ENCODE peak calls at places on chromosomes 7 and 10, in ten cellular contexts. S, Z, U, Y, K, T, N, W, L and F are unnamed samples.

GRCh38 chr7:39421251-39421650 is 145.0 kb upstream of the YAE1 start:
- DNase-seq in S (no peak), Z (no peak), U (no peak), Y (no peak), K (no peak), T (no peak), N (no peak), W (no peak), L (no peak), F (no peak)

GRCh38 chr10:125151824-125152634 is 8.3 kb downstream of the CTBP2 start:
- DNase-seq in S (peak; percentile 80), Z (no peak), U (peak; percentile 54), Y (peak; percentile 73), K (peak; percentile 40), T (no peak), N (no peak), W (no peak), L (no peak), F (no peak)

GRCh38 chr7:150322833-150323681 is at the start of the genes ACTR3C and LRRC61:
- DNase-seq in S (peak; percentile 85), Z (peak; percentile 73), U (peak; percentile 78), Y (peak; percentile 81), K (no peak), T (peak; percentile 70), N (no peak), W (peak; percentile 86), L (peak; percentile 93), F (peak; percentile 84)

GRCh38 chr7:29955799-29956476 is 33.7 kb downstream of the SCRN1 start:
- DNase-seq in S (peak; percentile 62), Z (no peak), U (no peak), Y (no peak), K (no peak), T (no peak), N (no peak), W (no peak), L (peak; percentile 61), F (peak; percentile 48)

GRCh38 chr7:105792488-105793370 is 83.7 kb downstream of the ATXN7L1 start:
- DNase-seq in S (no peak), Z (no peak), U (no peak), Y (no peak), K (no peak), T (no peak), N (no peak), W (no peak), L (no peak), F (no peak)

GRCh38 chr7:30697716-30698460 is 15.6 kb upstream of the CRHR2 start:
- DNase-seq in S (no peak), Z (no peak), U (no peak), Y (no peak), K (no peak), T (no peak), N (no peak), W (no peak), L (no peak), F (no peak)

GRCh38 chr10:110311357-110311949 is 6.7 kb upstream of the SMNDC1 start:
- DNase-seq in S (peak; percentile 72), Z (peak; percentile 86), U (peak; percentile 52), Y (peak; percentile 36), K (peak; percentile 66), T (peak; percentile 79), N (no peak), W (peak; percentile 72), L (peak; percentile 69), F (peak; percentile 44)

GRCh38 chr10:132707776-132708171 is 78.2 kb downstream of the NKX6-2 start:
- DNase-seq in S (peak; percentile 42), Z (no peak), U (no peak), Y (no peak), K (no peak), T (no peak), N (no peak), W (no peak), L (no peak), F (no peak)

GRCh38 chr10:22682237-22683192 is 31.9 kb downstream of the PIP4K2A start:
- DNase-seq in S (peak; percentile 80), Z (no peak), U (no peak), Y (no peak), K (no peak), T (peak; percentile 18), N (no peak), W (peak; percentile 83), L (peak; percentile 73), F (no peak)

GRCh38 chr7:968205-968754 is 7.1 kb downstream of the COX19 start:
- DNase-seq in S (no peak), Z (no peak), U (no peak), Y (no peak), K (no peak), T (no peak), N (no peak), W (no peak), L (no peak), F (no peak)

GRCh38 chr10:132627736-132628512 is 90.3 kb downstream of the INPP5A start:
- DNase-seq in S (peak; percentile 50), Z (no peak), U (no peak), Y (peak; percentile 36), K (peak; percentile 33), T (peak; percentile 56), N (peak; percentile 33), W (no peak), L (no peak), F (peak; percentile 55)

GRCh38 chr10:114541081-114541833 is 116.8 kb downstream of the ABLIM1 start:
- DNase-seq in S (peak; percentile 85), Z (no peak), U (no peak), Y (no peak), K (no peak), T (no peak), N (peak; percentile 19), W (no peak), L (peak; percentile 42), F (no peak)

GRCh38 chr10:103473261-103473671 is 5.8 kb downstream of the CALHM3 start:
- DNase-seq in S (no peak), Z (no peak), U (no peak), Y (no peak), K (no peak), T (no peak), N (no peak), W (no peak), L (no peak), F (no peak)

GRCh38 chr10:72096115-72097000 is 8.0 kb upstream of the SPOCK2 start:
- DNase-seq in S (no peak), Z (no peak), U (no peak), Y (no peak), K (no peak), T (no peak), N (no peak), W (no peak), L (no peak), F (no peak)
- TF ChIP-seq CTCF in S (no peak), Z (no peak), U (no peak), Y (no peak), K (no peak), T (peak; percentile 22), N (no peak), W (no peak), L (no peak), F (no peak)

GRCh38 chr7:125899577-125899976 is 970.0 kb upstream of the POT1 start:
- DNase-seq in S (no peak), Z (no peak), U (no peak), Y (no peak), K (no peak), T (no peak), N (no peak), W (no peak), L (no peak), F (no peak)
- TF ChIP-seq CTCF in S (no peak), Z (no peak), U (no peak), Y (no peak), K (no peak), T (no peak), N (no peak), W (no peak), L (no peak), F (no peak)

GRCh38 chr7:142300689-142301088 is 42.8 kb upstream of the PRSS58 start:
- DNase-seq in S (no peak), Z (peak; percentile 35), U (peak; percentile 19), Y (no peak), K (peak; percentile 24), T (no peak), N (no peak), W (no peak), L (peak; percentile 16), F (no peak)

GRCh38 chr7:142301299-142301698 is 43.4 kb upstream of the PRSS58 start:
- DNase-seq in S (no peak), Z (no peak), U (no peak), Y (no peak), K (no peak), T (no peak), N (no peak), W (no peak), L (no peak), F (no peak)

GRCh38 chr7:142301923-142302550 is 44.2 kb upstream of the PRSS58 start:
- DNase-seq in S (no peak), Z (peak; percentile 26), U (no peak), Y (no peak), K (no peak), T (no peak), N (no peak), W (peak; percentile 71), L (peak; percentile 21), F (peak; percentile 42)

GRCh38 chr7:142307246-142307900 is 49.5 kb upstream of the PRSS58 start:
- DNase-seq in S (no peak), Z (no peak), U (no peak), Y (no peak), K (no peak), T (no peak), N (no peak), W (no peak), L (no peak), F (no peak)

GRCh38 chr7:142303650-142304049 is 45.8 kb upstream of the PRSS58 start:
- DNase-seq in S (no peak), Z (no peak), U (no peak), Y (no peak), K (peak; percentile 18), T (peak; percentile 58), N (no peak), W (peak; percentile 84), L (peak; percentile 20), F (peak; percentile 23)
- TF ChIP-seq CTCF in S (peak; percentile 26), Z (peak; percentile 30), U (peak; percentile 38), Y (peak; percentile 13), K (peak; percentile 51), T (no peak), N (no peak), W (peak; percentile 86), L (peak; percentile 35), F (peak; percentile 42)

GRCh38 chr10:71961831-71962230 is 2.4 kb upstream of the CHST3 start:
- DNase-seq in S (no peak), Z (no peak), U (no peak), Y (no peak), K (no peak), T (no peak), N (no peak), W (no peak), L (no peak), F (no peak)

GRCh38 chr10:71963756-71964668 is at the start of gene CHST3:
- DNase-seq in S (peak; percentile 53), Z (peak; percentile 55), U (peak; percentile 37), Y (peak; percentile 69), K (peak; percentile 70), T (peak; percentile 77), N (no peak), W (no peak), L (peak; percentile 36), F (peak; percentile 48)

GRCh38 chr10:71962915-71963314 is 1.3 kb upstream of the CHST3 start:
- DNase-seq in S (no peak), Z (no peak), U (no peak), Y (no peak), K (no peak), T (peak; percentile 17), N (no peak), W (no peak), L (no peak), F (no peak)

GRCh38 chr10:71964669-71965515 is 697 bp downstream of the CHST3 start:
- DNase-seq in S (peak; percentile 63), Z (peak; percentile 67), U (no peak), Y (no peak), K (peak; percentile 48), T (peak; percentile 46), N (no peak), W (no peak), L (no peak), F (peak; percentile 15)

GRCh38 chr10:71963351-71963755 is 842 bp upstream of the CHST3 start:
- DNase-seq in S (no peak), Z (no peak), U (no peak), Y (no peak), K (no peak), T (no peak), N (no peak), W (no peak), L (no peak), F (no peak)
- TF ChIP-seq CTCF in S (no peak), Z (no peak), U (no peak), Y (no peak), K (no peak), T (no peak), N (no peak), W (no peak), L (no peak), F (no peak)